ENCODE peak calls at places on chromosomes 1 and 21, in four cellular contexts. X is K562, G is HEK293T, V is HepG2. K is an unnamed sample.

GRCh38 chr1:163768581-163768980 is 446.8 kb downstream of the NUF2 start:
- DNase-seq in X (no peak), G (no peak), V (no peak), K (no peak)

GRCh38 chr1:207850621-207851407 is 60.1 kb downstream of the CD34 start:
- DNase-seq in G (no peak), X (no peak), V (no peak), K (no peak)

GRCh38 chr1:84540759-84541158 is 33.5 kb downstream of the CTBS start:
- DNase-seq in V (no peak), X (no peak), G (no peak), K (no peak)

GRCh38 chr21:40847956-40848355 is 998 bp upstream of the DSCAM start:
- DNase-seq in G (no peak), X (no peak), V (no peak), K (no peak)

GRCh38 chr1:160420881-160421842 is 20.8 kb downstream of the VANGL2 start:
- DNase-seq in V (no peak), X (no peak), G (no peak), K (no peak)

GRCh38 chr1:29931477-29932175 is 695.3 kb downstream of the PTPRU start:
- DNase-seq in V (no peak), G (no peak), X (no peak), K (no peak)

GRCh38 chr1:206792939-206793607 is 20.8 kb upstream of the IL10 start:
- DNase-seq in V (no peak), G (no peak), X (no peak), K (no peak)

GRCh38 chr1:52614671-52615070 is 12.5 kb downstream of the GPX7 start:
- DNase-seq in X (no peak), V (no peak), G (no peak), K (no peak)

GRCh38 chr1:89632213-89633102 is 462 bp upstream of the LRRC8C start:
- DNase-seq in G (peak; percentile 89), X (peak; percentile 80), V (peak; percentile 8), K (no peak)

GRCh38 chr1:53579221-53580008 is 120.2 kb downstream of the DMRTB1 start:
- DNase-seq in G (no peak), X (peak; percentile 65), V (no peak), K (no peak)

GRCh38 chr21:45578811-45579381 is 36.7 kb upstream of the SLC19A1 start:
- DNase-seq in G (no peak), X (no peak), V (no peak), K (no peak)

GRCh38 chr1:156117414-156118174 is 3.1 kb downstream of the LMNA start:
- DNase-seq in G (no peak), V (no peak), X (no peak), K (no peak)

GRCh38 chr1:23483327-23484252 is at the start of gene ASAP3:
- DNase-seq in X (peak; percentile 33), G (no peak), V (peak; percentile 17), K (no peak)

GRCh38 chr1:201500670-201501120 is 6.2 kb downstream of the CSRP1 start:
- DNase-seq in V (no peak), G (no peak), X (no peak), K (no peak)

GRCh38 chr21:35606578-35606977 is 453.7 kb downstream of the SETD4 start:
- DNase-seq in X (no peak), G (no peak), V (no peak), K (no peak)

GRCh38 chr1:47684964-47685762 is 247.3 kb downstream of the FOXD2 start:
- DNase-seq in X (no peak), V (no peak), G (no peak), K (no peak)

GRCh38 chr1:55443175-55443933 is 228.2 kb upstream of the USP24 start:
- DNase-seq in G (no peak), V (peak; percentile 50), X (no peak), K (no peak)

GRCh38 chr1:230747886-230748800 is 955 bp downstream of the CAPN9 start:
- DNase-seq in G (no peak), X (no peak), V (no peak), K (no peak)

GRCh38 chr1:43529206-43529731 is 1.4 kb upstream of the PTPRF start:
- DNase-seq in G (peak; percentile 85), V (peak; percentile 82), X (peak; percentile 80), K (peak; percentile 30)

GRCh38 chr1:101394041-101394440 is 157.2 kb downstream of the S1PR1 start:
- DNase-seq in G (no peak), X (no peak), V (no peak), K (no peak)

GRCh38 chr1:41915786-41916571 is 2.7 kb downstream of the HIVEP3 start:
- DNase-seq in X (no peak), G (no peak), V (no peak), K (no peak)

GRCh38 chr1:201336711-201337450 is 40.6 kb downstream of the TNNT2 start:
- DNase-seq in X (no peak), G (no peak), V (no peak), K (no peak)

GRCh38 chr1:150008699-150009098 is 1.8 kb downstream of the OTUD7B start:
- DNase-seq in V (peak; percentile 70), G (no peak), X (no peak), K (no peak)

GRCh38 chr1:28591708-28592313 is at the start of gene RAB42:
- DNase-seq in G (no peak), X (peak; percentile 80), V (peak; percentile 84), K (no peak)

GRCh38 chr1:1628656-1629429 is 3.1 kb upstream of the MMP23B start:
- DNase-seq in V (no peak), X (no peak), G (no peak), K (no peak)

GRCh38 chr1:38183094-38183493 is 136.5 kb upstream of the POU3F1 start:
- DNase-seq in G (no peak), V (no peak), X (peak; percentile 25), K (no peak)

GRCh38 chr1:46039571-46040052 is 92.8 kb downstream of the PIK3R3 start:
- DNase-seq in V (no peak), X (no peak), G (no peak), K (no peak)

GRCh38 chr1:9766759-9767442 is 56.9 kb downstream of the CLSTN1 start:
- DNase-seq in X (no peak), V (no peak), G (no peak), K (no peak)

GRCh38 chr1:245301162-245301580 is 146.4 kb downstream of the KIF26B start:
- DNase-seq in V (no peak), G (no peak), X (no peak), K (no peak)

GRCh38 chr21:25818156-25818950 is 83.6 kb downstream of the GABPA start:
- DNase-seq in X (no peak), G (no peak), V (no peak), K (no peak)

GRCh38 chr1:193676996-193677569 is 490.7 kb upstream of the B3GALT2 start:
- DNase-seq in G (no peak), V (no peak), X (no peak), K (no peak)

GRCh38 chr21:33566514-33566913 is 22.0 kb downstream of the DONSON start:
- DNase-seq in X (no peak), V (no peak), G (no peak), K (no peak)

GRCh38 chr1:29481031-29481430 is 244.7 kb downstream of the PTPRU start:
- DNase-seq in X (no peak), G (no peak), V (no peak), K (no peak)

GRCh38 chr1:212607206-212607923 is 1.2 kb upstream of the ATF3 start:
- DNase-seq in G (no peak), X (no peak), V (no peak), K (no peak)

GRCh38 chr1:79100385-79100784 is 93.9 kb upstream of the ADGRL4 start:
- DNase-seq in G (no peak), V (no peak), X (no peak), K (no peak)

GRCh38 chr21:21045538-21045937 is 47.3 kb downstream of the NCAM2 start:
- DNase-seq in X (no peak), V (no peak), G (no peak), K (no peak)

GRCh38 chr1:7481194-7481593 is 289.9 kb upstream of the VAMP3 start:
- DNase-seq in X (no peak), G (no peak), V (no peak), K (no peak)

GRCh38 chr1:165890684-165891083 is 63.3 kb downstream of the UCK2 start:
- DNase-seq in X (no peak), V (no peak), G (no peak), K (no peak)
- TF ChIP-seq FOXK2 in X (no peak), V (no peak), G (no peak), K (no peak)

DNA sequence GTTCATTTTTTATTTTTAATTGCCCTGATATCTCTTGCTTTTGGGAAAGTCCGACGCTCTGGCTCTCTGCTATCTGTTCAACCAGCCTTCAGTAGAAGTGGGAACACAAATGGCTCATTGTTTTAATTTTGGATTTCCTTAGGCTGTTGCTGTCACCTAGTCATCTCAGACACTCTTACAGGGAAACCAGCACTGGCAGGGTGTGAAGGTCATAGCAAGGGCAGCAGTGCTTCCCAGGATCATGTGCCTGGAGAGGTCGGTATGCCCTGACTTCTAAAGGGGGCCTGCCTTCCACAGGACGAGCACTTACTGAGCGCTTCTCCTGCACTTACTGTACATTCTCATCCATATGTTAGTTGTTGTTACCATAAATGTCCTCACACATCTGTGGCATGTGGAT is 224.2 kb downstream of the DISC1 start:
- DNase-seq in X (no peak), G (no peak), V (no peak), K (no peak)
- TF ChIP-seq FOXK2 in X (no peak), G (no peak), V (no peak), K (no peak)

GRCh38 chr1:81757398-81758020 is 43.2 kb upstream of the ADGRL2 start:
- DNase-seq in X (no peak), V (no peak), G (no peak), K (no peak)

GRCh38 chr1:81756872-81757271 is 43.9 kb upstream of the ADGRL2 start:
- DNase-seq in X (no peak), G (no peak), V (no peak), K (no peak)

GRCh38 chr1:81758213-81758612 is 42.5 kb upstream of the ADGRL2 start:
- DNase-seq in V (no peak), G (no peak), X (no peak), K (no peak)

DNA sequence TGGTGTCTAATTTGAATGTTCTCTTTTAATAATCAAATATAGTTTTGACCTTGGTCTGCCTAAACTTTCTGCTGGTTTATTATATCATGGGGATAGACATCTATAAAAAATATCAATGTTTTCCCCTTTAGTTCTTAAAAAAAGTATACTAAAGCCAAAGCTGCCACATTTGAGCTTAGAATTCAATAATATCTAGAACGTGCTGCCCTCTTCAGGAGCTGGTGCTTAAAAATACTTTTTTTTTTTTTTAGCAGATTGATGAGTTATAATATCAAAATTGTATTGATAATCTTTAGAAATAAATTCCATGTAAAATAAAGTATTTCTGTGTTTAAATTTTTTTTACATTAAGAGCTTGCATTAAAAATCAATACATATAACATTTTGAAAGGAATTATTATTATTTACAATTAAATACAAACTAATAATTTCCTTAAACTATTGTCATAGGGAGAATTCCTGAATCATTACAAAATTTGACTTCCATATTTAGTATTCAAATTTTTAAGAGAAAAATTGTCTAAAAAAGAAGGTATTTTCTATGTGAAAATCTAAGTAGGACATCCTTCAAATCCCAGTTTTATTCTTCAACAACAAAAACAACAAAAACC is 40.1 kb upstream of the ADGRL2 start:
- DNase-seq in G (no peak), X (no peak), V (no peak), K (no peak)
- TF ChIP-seq FOXK2 in G (no peak), X (no peak), V (no peak), K (no peak)

GRCh38 chr1:68101829-68102228 is 51.4 kb upstream of the DIRAS3 start:
- DNase-seq in G (no peak), V (no peak), X (no peak), K (no peak)
- TF ChIP-seq FOXK2 in G (no peak), V (no peak), X (no peak), K (no peak)

K was measured in GM12878.